ENCODE peak calls at places on chromosomes 16 and 17, in five cellular contexts. I is upper lobe of right lung, Q is SHP77 treated with DMSO at 0.1 percent for 48 hours, M is BJ, X is SK-N-SH. T is an unnamed sample.
A peak's percentile ranks its signal among the peaks of the same experiment; 100 is the strongest.

GRCh38 chr16:65896448-65897153 is 469.9 kb upstream of the CDH5 start:
- DNase-seq in I (no peak), Q (no peak), M (no peak), X (no peak), T (no peak)

GRCh38 chr17:31313982-31314787 is at the start of gene EVI2B:
- DNase-seq in I (no peak), Q (no peak), M (peak; percentile 14), X (no peak), T (peak; percentile 47)

GRCh38 chr16:64180136-64180900 is 941.5 kb downstream of the CDH11 start:
- DNase-seq in I (no peak), Q (no peak), M (no peak), X (no peak), T (no peak)

GRCh38 chr17:10614536-10615155 is 42.5 kb downstream of the MYH3 start:
- DNase-seq in I (no peak), Q (peak; percentile 19), M (no peak), X (peak; percentile 69), T (peak; percentile 41)

GRCh38 chr16:19666451-19666850 is 51.6 kb downstream of the KNOP1 start:
- DNase-seq in I (no peak), Q (no peak), M (no peak), X (no peak), T (no peak)

GRCh38 chr17:80743181-80743771 is 198.6 kb downstream of the RPTOR start:
- DNase-seq in I (no peak), Q (no peak), M (no peak), X (no peak), T (no peak)

GRCh38 chr16:56608876-56609462 is 585 bp downstream of the MT2A start:
- DNase-seq in I (no peak), Q (no peak), M (no peak), X (peak; percentile 43), T (no peak)

GRCh38 chr16:65069090-65069489 is 52.8 kb downstream of the CDH11 start:
- DNase-seq in I (no peak), Q (no peak), M (peak; percentile 89), X (no peak), T (no peak)

GRCh38 chr16:11350531-11351335 is 5.5 kb downstream of the RMI2 start:
- DNase-seq in I (no peak), Q (no peak), M (peak; percentile 93), X (peak; percentile 44), T (no peak)

GRCh38 chr16:57795431-57795878 is 6.8 kb downstream of the KIFC3 start:
- DNase-seq in I (no peak), Q (peak; percentile 3), M (no peak), X (peak; percentile 80), T (peak; percentile 63)